ENCODE peak calls at places on chromosomes 12 and 14, in nine cellular contexts. One of them, this sample, is unnamed.

GRCh38 chr12:64687816-64688599 is 71.2 kb downstream of the GNS start:
- DNase-seq in SK-N-SH: peak
- DNase-seq in A549: no peak
- DNase-seq in H1: no peak
- DNase-seq in upper lobe of left lung: peak
- DNase-seq in cardiac fibroblast: no peak
- DNase-seq in fibroblast of lung: peak
- DNase-seq in SJCRH30: peak
- DNase-seq in coronary artery: no peak
- DNase-seq in this sample: no peak

GRCh38 chr12:53482626-53483165 is 16.6 kb downstream of the MAP3K12 start:
- DNase-seq in H1: no peak
- DNase-seq in fibroblast of lung: no peak
- DNase-seq in coronary artery: no peak
- DNase-seq in SK-N-SH: no peak
- DNase-seq in upper lobe of left lung: no peak
- DNase-seq in cardiac fibroblast: no peak
- DNase-seq in SJCRH30: no peak
- DNase-seq in A549: no peak
- DNase-seq in this sample: no peak

GRCh38 chr14:99176156-99176945 is 95.6 kb downstream of the BCL11B start:
- DNase-seq in coronary artery: peak
- DNase-seq in cardiac fibroblast: no peak
- DNase-seq in SJCRH30: no peak
- DNase-seq in A549: no peak
- DNase-seq in H1: no peak
- DNase-seq in fibroblast of lung: no peak
- DNase-seq in upper lobe of left lung: no peak
- DNase-seq in SK-N-SH: no peak
- DNase-seq in this sample: no peak

GRCh38 chr12:113348849-113349536 is 9.4 kb upstream of the PLBD2 start:
- DNase-seq in A549: no peak
- DNase-seq in fibroblast of lung: no peak
- DNase-seq in upper lobe of left lung: no peak
- DNase-seq in SK-N-SH: no peak
- DNase-seq in coronary artery: no peak
- DNase-seq in cardiac fibroblast: no peak
- DNase-seq in SJCRH30: no peak
- DNase-seq in H1: no peak
- DNase-seq in this sample: no peak

GRCh38 chr14:102510616-102511520 is 1.3 kb upstream of the ANKRD9 start:
- DNase-seq in SK-N-SH: no peak
- DNase-seq in coronary artery: no peak
- DNase-seq in cardiac fibroblast: no peak
- DNase-seq in upper lobe of left lung: peak
- DNase-seq in A549: peak
- DNase-seq in H1: peak
- DNase-seq in SJCRH30: peak
- DNase-seq in fibroblast of lung: no peak
- DNase-seq in this sample: no peak

GRCh38 chr12:19409376-19409775 is 29.9 kb upstream of the AEBP2 start:
- DNase-seq in fibroblast of lung: no peak
- DNase-seq in cardiac fibroblast: peak
- DNase-seq in upper lobe of left lung: no peak
- DNase-seq in coronary artery: no peak
- DNase-seq in SJCRH30: peak
- DNase-seq in SK-N-SH: no peak
- DNase-seq in A549: no peak
- DNase-seq in H1: no peak
- DNase-seq in this sample: no peak

GRCh38 chr14:85122690-85123089 is 407.3 kb upstream of the FLRT2 start:
- DNase-seq in coronary artery: no peak
- DNase-seq in SJCRH30: peak
- DNase-seq in SK-N-SH: no peak
- DNase-seq in H1: no peak
- DNase-seq in fibroblast of lung: peak
- DNase-seq in upper lobe of left lung: no peak
- DNase-seq in cardiac fibroblast: peak
- DNase-seq in A549: no peak
- DNase-seq in this sample: peak

GRCh38 chr12:26119391-26119981 is 5.4 kb downstream of the BHLHE41 start:
- DNase-seq in H1: no peak
- DNase-seq in coronary artery: no peak
- DNase-seq in fibroblast of lung: peak
- DNase-seq in upper lobe of left lung: no peak
- DNase-seq in A549: peak
- DNase-seq in SK-N-SH: peak
- DNase-seq in SJCRH30: peak
- DNase-seq in cardiac fibroblast: peak
- DNase-seq in this sample: no peak

GRCh38 chr12:118436986-118437385 is 60.6 kb downstream of the SUDS3 start:
- DNase-seq in SJCRH30: no peak
- DNase-seq in SK-N-SH: no peak
- DNase-seq in A549: no peak
- DNase-seq in fibroblast of lung: no peak
- DNase-seq in H1: no peak
- DNase-seq in coronary artery: no peak
- DNase-seq in cardiac fibroblast: no peak
- DNase-seq in upper lobe of left lung: no peak
- DNase-seq in this sample: peak

GRCh38 chr12:52566847-52567291 is 6.8 kb downstream of the KRT74 start:
- DNase-seq in SK-N-SH: no peak
- DNase-seq in H1: no peak
- DNase-seq in A549: no peak
- DNase-seq in cardiac fibroblast: no peak
- DNase-seq in SJCRH30: no peak
- DNase-seq in upper lobe of left lung: no peak
- DNase-seq in coronary artery: no peak
- DNase-seq in fibroblast of lung: no peak
- DNase-seq in this sample: no peak

GRCh38 chr12:120762093-120762492 is 36.5 kb downstream of the ACADS start:
- DNase-seq in upper lobe of left lung: peak
- DNase-seq in fibroblast of lung: no peak
- DNase-seq in coronary artery: no peak
- DNase-seq in A549: no peak
- DNase-seq in cardiac fibroblast: peak
- DNase-seq in H1: no peak
- DNase-seq in SJCRH30: no peak
- DNase-seq in SK-N-SH: no peak
- DNase-seq in this sample: no peak

GRCh38 chr12:55658635-55659391 is 22.1 kb downstream of the OR10P1 start:
- DNase-seq in fibroblast of lung: no peak
- DNase-seq in H1: no peak
- DNase-seq in cardiac fibroblast: peak
- DNase-seq in coronary artery: no peak
- DNase-seq in upper lobe of left lung: no peak
- DNase-seq in A549: no peak
- DNase-seq in SJCRH30: no peak
- DNase-seq in SK-N-SH: no peak
- DNase-seq in this sample: no peak

GRCh38 chr12:80861636-80862378 is 75.9 kb downstream of the LIN7A start:
- DNase-seq in coronary artery: no peak
- DNase-seq in fibroblast of lung: peak
- DNase-seq in cardiac fibroblast: peak
- DNase-seq in SJCRH30: no peak
- DNase-seq in upper lobe of left lung: no peak
- DNase-seq in H1: no peak
- DNase-seq in A549: no peak
- DNase-seq in SK-N-SH: no peak
- DNase-seq in this sample: peak

GRCh38 chr12:15151141-15152091 is 69.8 kb downstream of the RERG start:
- DNase-seq in A549: peak
- DNase-seq in cardiac fibroblast: peak
- DNase-seq in upper lobe of left lung: no peak
- DNase-seq in H1: no peak
- DNase-seq in fibroblast of lung: peak
- DNase-seq in coronary artery: no peak
- DNase-seq in SK-N-SH: peak
- DNase-seq in SJCRH30: peak
- DNase-seq in this sample: no peak

GRCh38 chr14:70045715-70046535 is 142.8 kb downstream of the SLC8A3 start:
- DNase-seq in cardiac fibroblast: peak
- DNase-seq in SJCRH30: peak
- DNase-seq in SK-N-SH: peak
- DNase-seq in A549: peak
- DNase-seq in upper lobe of left lung: peak
- DNase-seq in fibroblast of lung: peak
- DNase-seq in H1: peak
- DNase-seq in coronary artery: no peak
- DNase-seq in this sample: no peak

GRCh38 chr12:4211372-4211771 is 62.2 kb upstream of the CCND2 start:
- DNase-seq in SK-N-SH: no peak
- DNase-seq in fibroblast of lung: no peak
- DNase-seq in H1: no peak
- DNase-seq in SJCRH30: no peak
- DNase-seq in cardiac fibroblast: no peak
- DNase-seq in A549: no peak
- DNase-seq in upper lobe of left lung: no peak
- DNase-seq in coronary artery: peak
- DNase-seq in this sample: no peak

GRCh38 chr12:31033146-31033545 is 40.5 kb upstream of the DDX11 start:
- DNase-seq in upper lobe of left lung: no peak
- DNase-seq in SJCRH30: no peak
- DNase-seq in cardiac fibroblast: no peak
- DNase-seq in fibroblast of lung: no peak
- DNase-seq in coronary artery: no peak
- DNase-seq in A549: no peak
- DNase-seq in H1: no peak
- DNase-seq in SK-N-SH: no peak
- DNase-seq in this sample: no peak

GRCh38 chr14:100825691-100826331 is at the start of gene MEG3:
- DNase-seq in SK-N-SH: no peak
- DNase-seq in A549: peak
- DNase-seq in H1: no peak
- DNase-seq in cardiac fibroblast: peak
- DNase-seq in fibroblast of lung: peak
- DNase-seq in coronary artery: no peak
- DNase-seq in SJCRH30: peak
- DNase-seq in upper lobe of left lung: no peak
- DNase-seq in this sample: peak
- H3K4me3 ChIP-seq in SK-N-SH: no peak
- H3K4me3 ChIP-seq in A549: peak
- H3K4me3 ChIP-seq in H1: no peak
- H3K4me3 ChIP-seq in cardiac fibroblast: peak
- H3K4me3 ChIP-seq in fibroblast of lung: peak
- H3K4me3 ChIP-seq in coronary artery: peak
- H3K4me3 ChIP-seq in SJCRH30: peak
- H3K4me3 ChIP-seq in upper lobe of left lung: peak
- H3K4me3 ChIP-seq in this sample: peak

DNA sequence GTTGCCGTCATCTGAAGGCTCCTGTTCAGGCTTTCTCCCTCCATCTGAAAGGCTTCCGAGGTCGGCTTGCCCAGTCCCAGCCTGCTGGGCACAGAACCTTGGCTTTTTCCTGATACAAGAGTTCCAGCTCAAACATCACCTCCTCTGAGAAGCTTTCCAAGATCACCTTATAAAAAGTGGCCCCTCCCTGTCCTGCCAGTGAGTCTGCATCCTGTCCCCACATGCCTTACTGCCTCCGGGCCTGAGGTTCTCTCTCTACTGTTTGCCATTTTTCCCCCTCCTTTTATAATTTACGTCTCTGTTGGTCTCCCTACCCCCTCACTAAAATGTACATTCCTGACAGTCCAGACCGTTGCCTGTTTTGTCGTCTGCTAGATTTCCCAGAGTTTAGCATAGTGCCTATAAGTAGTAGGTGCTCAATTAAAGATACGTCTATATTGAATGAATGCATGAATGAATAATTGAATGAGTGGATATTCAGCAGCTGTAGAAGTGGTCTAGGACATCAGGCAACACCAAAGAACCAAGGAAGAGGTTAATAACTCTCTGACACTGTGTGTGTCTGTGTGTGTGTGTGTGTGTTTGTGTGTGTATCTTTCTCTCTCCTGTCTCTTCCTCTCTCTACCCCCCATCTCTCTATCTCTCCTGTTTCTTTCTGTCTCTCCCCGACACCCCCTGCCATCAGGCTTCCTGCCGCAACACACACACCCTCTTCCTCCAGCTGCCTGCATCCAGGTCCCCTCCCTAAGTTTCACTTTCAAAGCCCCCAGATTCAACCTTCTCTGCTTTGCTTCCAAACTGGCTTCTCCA is 119.7 kb upstream of the NCOR2 start:
- DNase-seq in A549: no peak
- DNase-seq in fibroblast of lung: no peak
- DNase-seq in coronary artery: no peak
- DNase-seq in H1: no peak
- DNase-seq in cardiac fibroblast: peak
- DNase-seq in SJCRH30: no peak
- DNase-seq in upper lobe of left lung: no peak
- DNase-seq in SK-N-SH: no peak
- DNase-seq in this sample: no peak
- H3K4me3 ChIP-seq in A549: no peak
- H3K4me3 ChIP-seq in fibroblast of lung: no peak
- H3K4me3 ChIP-seq in coronary artery: no peak
- H3K4me3 ChIP-seq in H1: no peak
- H3K4me3 ChIP-seq in cardiac fibroblast: no peak
- H3K4me3 ChIP-seq in SJCRH30: no peak
- H3K4me3 ChIP-seq in upper lobe of left lung: no peak
- H3K4me3 ChIP-seq in SK-N-SH: no peak
- H3K4me3 ChIP-seq in this sample: no peak

GRCh38 chr12:75483411-75483810 is 2.9 kb downstream of the GLIPR1 start:
- DNase-seq in coronary artery: no peak
- DNase-seq in cardiac fibroblast: peak
- DNase-seq in A549: no peak
- DNase-seq in fibroblast of lung: peak
- DNase-seq in upper lobe of left lung: no peak
- DNase-seq in SJCRH30: no peak
- DNase-seq in SK-N-SH: no peak
- DNase-seq in H1: no peak
- DNase-seq in this sample: no peak
- H3K4me3 ChIP-seq in coronary artery: peak
- H3K4me3 ChIP-seq in cardiac fibroblast: no peak
- H3K4me3 ChIP-seq in A549: no peak
- H3K4me3 ChIP-seq in fibroblast of lung: peak
- H3K4me3 ChIP-seq in upper lobe of left lung: peak
- H3K4me3 ChIP-seq in SJCRH30: no peak
- H3K4me3 ChIP-seq in SK-N-SH: no peak
- H3K4me3 ChIP-seq in H1: no peak
- H3K4me3 ChIP-seq in this sample: peak

DNA sequence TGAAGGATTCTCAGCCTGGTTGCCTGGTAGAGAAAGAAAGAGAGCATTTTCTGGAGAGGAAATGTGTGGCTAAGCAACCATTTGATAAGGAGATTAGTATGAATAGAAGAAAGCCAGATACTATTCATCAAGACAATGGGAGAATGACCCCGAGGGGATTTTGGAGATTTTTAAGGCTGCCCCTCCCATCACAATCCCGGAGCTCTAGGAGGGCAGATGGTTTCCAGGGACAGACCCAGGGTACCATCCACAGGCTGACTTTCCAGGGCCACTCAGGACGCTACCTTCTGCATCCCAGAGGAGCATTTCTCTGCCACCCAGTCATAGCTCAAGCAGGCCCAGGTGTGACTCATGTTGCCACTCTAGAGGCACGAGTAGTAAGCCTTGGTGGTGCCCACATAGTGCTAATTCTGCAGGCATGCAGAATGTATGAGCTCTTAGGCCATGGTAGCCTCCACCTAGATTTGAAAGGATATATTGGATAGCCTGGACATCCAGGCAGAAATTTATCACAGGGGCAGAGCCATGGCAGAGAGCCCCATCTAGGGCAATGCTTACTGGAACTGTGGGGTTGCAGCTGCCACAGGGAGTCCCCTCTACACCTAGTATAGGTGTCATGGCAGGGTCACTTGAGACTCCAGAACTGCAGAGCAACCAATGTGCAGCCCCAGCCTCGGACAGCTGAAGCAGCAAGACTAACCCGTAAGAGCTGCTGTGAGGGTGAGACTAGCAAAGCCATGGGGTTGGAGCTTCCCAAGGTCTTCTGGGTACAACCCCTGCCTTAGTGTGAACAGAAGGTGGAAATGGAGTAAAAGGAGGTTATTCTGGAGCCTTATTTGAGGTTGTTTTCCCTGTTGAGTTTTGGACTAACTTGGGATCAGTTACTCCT is 366.0 kb downstream of the ZFP36L1 start:
- DNase-seq in SJCRH30: peak
- DNase-seq in coronary artery: no peak
- DNase-seq in A549: peak
- DNase-seq in SK-N-SH: no peak
- DNase-seq in fibroblast of lung: no peak
- DNase-seq in cardiac fibroblast: no peak
- DNase-seq in upper lobe of left lung: no peak
- DNase-seq in H1: no peak
- DNase-seq in this sample: no peak
- H3K4me3 ChIP-seq in SJCRH30: no peak
- H3K4me3 ChIP-seq in coronary artery: no peak
- H3K4me3 ChIP-seq in A549: no peak
- H3K4me3 ChIP-seq in SK-N-SH: no peak
- H3K4me3 ChIP-seq in fibroblast of lung: no peak
- H3K4me3 ChIP-seq in cardiac fibroblast: no peak
- H3K4me3 ChIP-seq in upper lobe of left lung: no peak
- H3K4me3 ChIP-seq in H1: no peak
- H3K4me3 ChIP-seq in this sample: no peak

This sample was measured in skeletal muscle cell.